ENCODE peak calls at places on chromosome 18, in five cellular contexts. R is ovary, V is GM23248, Y is fibroblast of lung, I is tibial nerve. U is an unnamed sample. For H3K9me3, the result is how much of the 10 kb centered on the place peaks cover.

GRCh38 chr18:55090566-55091187 is 131.4 kb upstream of the CCDC68 start:
- DNase-seq in I (no peak), Y (no peak), R (no peak), V (no peak), U (no peak)

GRCh38 chr18:80225685-80226084 is 21.6 kb downstream of the PARD6G start:
- DNase-seq in R (no peak), I (no peak), V (no peak), Y (no peak), U (no peak)

GRCh38 chr18:61329398-61329797 is 3.8 kb upstream of the CDH20 start:
- DNase-seq in V (no peak), R (no peak), Y (no peak), I (no peak), U (no peak)

GRCh38 chr18:3319399-3319798 is 57.5 kb downstream of the MYL12B start:
- DNase-seq in V (no peak), R (no peak), I (no peak), Y (no peak), U (no peak)

GRCh38 chr18:58615150-58616132 is 13.4 kb downstream of the ALPK2 start:
- DNase-seq in R (no peak), Y (no peak), I (no peak), V (peak), U (no peak)

GRCh38 chr18:37321578-37322496 is 243.8 kb downstream of the CELF4 start:
- DNase-seq in Y (no peak), R (no peak), V (no peak), I (no peak), U (no peak)

GRCh38 chr18:77129150-77129551 is 3.4 kb downstream of the MBP start:
- DNase-seq in V (peak), Y (peak), I (no peak), R (no peak), U (no peak)

GRCh38 chr18:31401156-31402025 is 24.8 kb downstream of the DSG4 start:
- DNase-seq in V (no peak), I (no peak), Y (no peak), R (no peak), U (no peak)

GRCh38 chr18:70650878-70651277 is 362.0 kb downstream of the SOCS6 start:
- DNase-seq in R (no peak), I (no peak), Y (no peak), V (no peak), U (no peak)
- H3K9me3 ChIP-seq in R (under half), I (under half), Y (under half), V (under half), U (under half)

DNA sequence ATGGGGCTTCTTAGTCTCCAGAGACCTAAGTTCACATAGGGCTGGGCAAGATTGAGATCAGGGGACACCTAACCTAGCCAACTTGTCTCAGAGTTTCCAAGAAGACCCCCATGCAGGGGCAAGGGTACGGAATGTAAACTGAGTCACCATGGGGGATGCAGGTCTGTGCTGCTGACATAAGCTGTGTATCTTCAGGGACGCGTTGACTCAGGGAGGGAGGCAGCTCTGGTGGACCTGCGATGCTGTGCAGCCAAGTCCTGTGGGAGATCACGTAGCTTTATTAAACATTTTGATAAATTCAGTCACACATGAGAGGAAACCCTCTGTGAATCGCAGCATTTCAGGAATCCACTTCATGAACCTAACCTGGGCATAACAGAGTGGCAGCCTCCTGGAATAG is 216.0 kb downstream of the ANKRD30B start:
- DNase-seq in I (no peak), V (no peak), Y (no peak), R (no peak), U (no peak)
- H3K9me3 ChIP-seq in I (under half), V (under half), Y (under half), R (under half), U (under half)

GRCh38 chr18:38481576-38481975 is 916.0 kb upstream of the CELF4 start:
- DNase-seq in Y (no peak), R (no peak), V (no peak), I (no peak), U (no peak)
- H3K9me3 ChIP-seq in Y (under half), R (under half), V (under half), I (under half), U (under half)

DNA sequence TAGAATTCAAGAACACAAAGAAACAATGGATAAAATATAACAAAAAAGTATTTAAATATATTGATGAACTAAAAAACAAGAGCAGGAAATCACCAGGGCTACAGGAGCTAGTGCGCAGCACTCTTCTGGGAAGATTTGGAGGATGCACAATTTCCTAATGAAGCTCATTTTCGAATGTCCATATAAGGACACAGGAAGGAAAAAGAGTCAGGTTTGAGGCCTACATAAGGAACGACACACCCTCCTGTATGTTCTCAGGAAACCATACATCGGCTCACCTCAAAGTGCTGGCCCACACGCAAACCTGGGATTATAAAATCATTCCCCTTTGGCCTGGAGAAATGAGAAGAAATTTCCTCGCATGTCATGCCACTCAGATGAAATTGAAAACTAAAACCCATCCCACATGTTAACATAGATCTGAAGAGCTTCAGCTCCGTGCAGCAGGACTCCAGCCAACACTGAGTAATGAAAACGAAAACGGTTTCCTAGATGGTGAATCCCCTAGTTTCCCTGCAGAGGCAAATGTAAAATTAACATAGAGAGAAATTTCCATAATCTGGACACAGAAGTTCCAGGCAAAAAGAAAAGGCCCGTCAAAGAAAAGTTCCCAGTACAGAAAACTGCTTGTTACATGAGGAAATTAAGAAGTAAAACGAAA is 825.8 kb downstream of the SOCS6 start:
- DNase-seq in I (no peak), R (no peak), Y (no peak), V (no peak), U (no peak)
- H3K9me3 ChIP-seq in I (under half), R (under half), Y (under half), V (under half), U (under half)

DNA sequence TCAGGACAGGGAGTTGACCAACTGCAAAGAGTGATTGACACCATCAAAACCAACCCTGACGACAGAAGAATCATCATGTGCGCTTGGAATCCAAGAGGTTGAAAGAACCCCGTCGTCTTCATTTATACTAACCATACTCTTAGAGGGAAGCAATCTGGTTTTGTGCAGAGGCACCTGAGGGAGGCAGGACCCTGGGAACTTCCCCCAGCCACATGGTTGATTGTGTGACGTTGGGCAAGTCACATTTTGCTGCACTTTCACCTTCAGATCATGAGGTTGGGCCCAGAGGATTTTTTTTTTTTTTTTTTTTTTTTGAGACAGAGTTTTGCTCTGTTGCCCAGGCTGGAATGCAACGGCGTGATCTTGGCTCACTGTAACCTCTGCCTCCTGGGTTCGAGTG is 11.6 kb downstream of the TYMS start:
- DNase-seq in I (no peak), V (no peak), Y (no peak), R (no peak), U (no peak)
- H3K9me3 ChIP-seq in I (under half), V (under half), Y (under half), R (under half), U (under half)

GRCh38 chr18:71682591-71682990 is 861.6 kb downstream of the CBLN2 start:
- DNase-seq in V (no peak), I (no peak), R (no peak), Y (no peak), U (no peak)

GRCh38 chr18:71673954-71674353 is 870.2 kb downstream of the CBLN2 start:
- DNase-seq in R (no peak), Y (no peak), V (no peak), I (no peak), U (no peak)

GRCh38 chr18:71673498-71673897 is 870.6 kb downstream of the CBLN2 start:
- DNase-seq in R (no peak), Y (no peak), V (no peak), I (no peak), U (no peak)

DNA sequence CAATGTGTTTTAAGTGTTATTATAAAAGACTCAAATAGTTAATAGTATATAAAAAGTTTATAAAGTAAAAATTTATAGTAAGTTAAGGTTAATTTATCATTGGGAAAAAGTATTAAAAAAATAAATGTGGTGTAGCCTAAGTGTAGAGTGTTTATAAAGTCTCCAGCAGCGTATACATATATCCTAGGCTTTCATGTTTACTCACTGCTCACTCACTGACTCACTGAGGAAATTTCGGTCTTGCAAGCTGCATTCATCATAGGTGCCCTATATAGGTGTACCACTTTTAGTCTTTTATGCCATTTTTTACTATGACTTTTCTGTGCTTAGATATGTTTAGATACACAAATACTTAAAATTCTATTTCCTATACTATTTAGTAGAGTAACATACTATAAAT is 866.0 kb downstream of the CBLN2 start:
- DNase-seq in Y (no peak), R (no peak), I (no peak), V (no peak), U (no peak)
- H3K9me3 ChIP-seq in Y (under half), R (under half), I (under half), V (under half), U (under half)

DNA sequence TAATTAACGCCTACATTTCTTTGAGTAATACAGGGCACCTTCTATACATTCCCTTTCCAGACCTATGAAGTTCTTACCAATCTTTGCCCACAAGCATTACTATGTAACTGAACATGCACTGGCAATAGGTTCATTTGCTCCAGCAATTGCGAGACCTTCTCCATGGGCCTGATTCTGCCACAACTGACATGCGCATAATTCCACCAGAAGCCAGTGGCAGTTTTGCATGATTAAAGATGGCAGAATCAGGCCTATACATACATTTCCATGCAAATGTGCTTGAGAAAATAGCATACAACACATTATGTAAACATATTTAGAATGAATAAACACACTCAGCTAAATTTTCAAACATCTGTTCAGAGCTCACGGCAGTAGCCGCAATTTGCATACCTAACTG is 155.1 kb upstream of the CDH19 start:
- DNase-seq in Y (no peak), I (no peak), V (no peak), R (no peak), U (no peak)
- H3K9me3 ChIP-seq in Y (under half), I (under half), V (under half), R (under half), U (under half)

GRCh38 chr18:14104906-14105748 is 27.1 kb downstream of the ZNF519 start:
- DNase-seq in V (no peak), I (no peak), Y (no peak), R (no peak), U (no peak)

DNA sequence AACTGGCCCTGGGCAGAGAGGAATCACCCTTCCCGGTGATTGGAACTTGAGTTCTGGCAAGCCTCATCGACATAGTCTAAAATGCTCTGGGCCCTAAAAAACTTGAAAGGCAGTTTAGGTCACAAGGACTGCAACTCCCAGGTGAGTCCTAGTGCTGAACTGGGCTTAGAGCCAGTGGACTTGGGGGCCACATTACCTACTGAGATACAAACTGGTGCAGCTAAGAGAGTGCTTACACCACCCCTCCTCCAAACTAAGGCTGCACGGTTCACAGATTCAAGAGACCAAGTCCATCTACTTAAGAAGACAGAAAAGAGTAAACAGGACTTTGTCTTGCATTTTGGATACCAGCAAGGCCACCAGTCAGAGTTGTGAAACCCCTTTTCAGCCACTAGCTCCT is 25.3 kb downstream of the ZNF519 start:
- DNase-seq in R (no peak), V (no peak), Y (no peak), I (no peak), U (no peak)
- H3K9me3 ChIP-seq in R (under half), V (under half), Y (under half), I (under half), U (under half)

GRCh38 chr18:42409005-42409404 is 454.0 kb downstream of the PIK3C3 start:
- DNase-seq in Y (no peak), V (no peak), R (no peak), I (no peak), U (no peak)
- H3K9me3 ChIP-seq in Y (under half), V (under half), R (under half), I (under half), U (under half)

GRCh38 chr18:45571161-45571560 is 44.1 kb upstream of the SLC14A2 start:
- DNase-seq in R (no peak), Y (no peak), I (no peak), V (no peak), U (no peak)
- H3K9me3 ChIP-seq in R (under half), Y (under half), I (under half), V (under half), U (under half)

U was measured in T-helper 17 cell.